ENCODE peak calls at places on chromosomes 6 and 20, in six cellular contexts. Q is hepatocyte; C is activated CD8-positive, alpha-beta T cell treated with anti-CD3 and anti-CD28 coated beads, Interleukin-2, amount 10 ng/mL, durations not matched to agents 7 days and 5 days; O is ACHN; J is stimulated activated CD4-positive, alpha-beta T cell treated with anti-CD3 and anti-CD28 coated beads, TNF-alpha, amount 100 ng/mL, for 48 hours; V is activated T-helper 1 cell treated with Interleukin-2 at 50 U/mL for 16 hours. G is an unnamed sample.

GRCh38 chr6:25248100-25248499 is 31.1 kb upstream of the CARMIL1 start:
- DNase-seq in C (no peak), O (peak; percentile 9), Q (no peak), J (no peak), V (no peak), G (no peak)

GRCh38 chr6:104789770-104790190 is 69.9 kb downstream of the HACE1 start:
- DNase-seq in V (no peak), J (no peak), O (peak; percentile 69), Q (peak; percentile 15), C (no peak), G (peak; percentile 5)

GRCh38 chr6:36319436-36319762 is 17.3 kb downstream of the BNIP5 start:
- DNase-seq in J (no peak), O (no peak), Q (peak; percentile 44), C (no peak), V (no peak), G (no peak)

GRCh38 chr6:105991561-105992314 is 94.4 kb upstream of the PRDM1 start:
- DNase-seq in Q (peak; percentile 46), O (no peak), V (no peak), J (no peak), C (peak; percentile 46), G (no peak)

GRCh38 chr20:2671977-2672376 is 8.0 kb upstream of the IDH3B start:
- DNase-seq in O (no peak), J (no peak), Q (no peak), C (no peak), V (no peak), G (no peak)

GRCh38 chr6:53325785-53326184 is 23.0 kb downstream of the ELOVL5 start:
- DNase-seq in J (no peak), C (no peak), Q (no peak), V (no peak), O (no peak), G (no peak)

GRCh38 chr6:139699335-139699734 is 324.9 kb upstream of the CITED2 start:
- DNase-seq in Q (no peak), V (no peak), C (no peak), O (no peak), J (no peak), G (no peak)

GRCh38 chr6:108119212-108120141 is 44.9 kb upstream of the OSTM1 start:
- DNase-seq in V (no peak), O (no peak), Q (no peak), J (no peak), C (peak; percentile 29), G (no peak)

GRCh38 chr6:158784505-158784904 is 34.7 kb downstream of the EZR start:
- DNase-seq in J (no peak), C (no peak), O (peak; percentile 74), Q (no peak), V (no peak), G (no peak)

GRCh38 chr6:4727671-4728435 is 48.4 kb upstream of the CDYL start:
- DNase-seq in Q (peak; percentile 29), C (no peak), O (no peak), V (no peak), J (no peak), G (peak; percentile 52)

GRCh38 chr6:133646021-133646682 is 242.8 kb upstream of the TCF21 start:
- DNase-seq in Q (no peak), C (no peak), J (no peak), V (no peak), O (peak; percentile 63), G (no peak)

GRCh38 chr6:166365221-166365620 is 17.5 kb downstream of the MPC1 start:
- DNase-seq in J (no peak), C (no peak), O (no peak), V (no peak), Q (no peak), G (no peak)

GRCh38 chr20:44495802-44496481 is 20.3 kb downstream of the TTPAL start:
- DNase-seq in J (no peak), O (peak; percentile 47), Q (peak; percentile 27), C (no peak), V (no peak), G (no peak)

GRCh38 chr6:112910256-112910655 is 563.1 kb downstream of the RFPL4B start:
- DNase-seq in V (no peak), Q (no peak), C (no peak), J (no peak), O (no peak), G (no peak)

GRCh38 chr6:128712898-128713297 is 170.0 kb upstream of the LAMA2 start:
- DNase-seq in Q (no peak), V (no peak), J (no peak), O (no peak), C (no peak), G (no peak)

GRCh38 chr6:100217225-100217624 is 223.2 kb upstream of the MCHR2 start:
- DNase-seq in O (no peak), J (no peak), C (no peak), Q (no peak), V (no peak), G (no peak)

GRCh38 chr6:47669684-47670515 is 28.5 kb upstream of the ADGRF4 start:
- DNase-seq in C (no peak), Q (peak; percentile 54), J (no peak), V (no peak), O (peak; percentile 38), G (no peak)

GRCh38 chr6:31597006-31597405 is 4.2 kb upstream of the NCR3 start:
- DNase-seq in O (peak; percentile 41), J (no peak), C (peak; percentile 68), Q (no peak), V (no peak), G (peak; percentile 78)

GRCh38 chr6:13053080-13053479 is 275.3 kb downstream of the TBC1D7 start:
- DNase-seq in O (no peak), C (no peak), Q (no peak), J (no peak), V (no peak), G (no peak)

GRCh38 chr20:53003420-53003819 is 31.3 kb downstream of the TSHZ2 start:
- DNase-seq in V (no peak), C (no peak), O (no peak), Q (no peak), J (no peak), G (no peak)

GRCh38 chr6:77136086-77136485 is 327.2 kb downstream of the HTR1B start:
- DNase-seq in V (no peak), O (no peak), J (no peak), Q (no peak), C (no peak), G (no peak)

GRCh38 chr20:38973546-38974120 is 11.5 kb downstream of the DHX35 start:
- DNase-seq in J (no peak), Q (no peak), C (no peak), V (no peak), O (no peak), G (no peak)

GRCh38 chr6:37936909-37937308 is 117.4 kb downstream of the ZFAND3 start:
- DNase-seq in O (no peak), V (no peak), Q (no peak), C (no peak), J (no peak), G (no peak)